ENCODE peak calls at places on chromosomes 13 and 19, in eight cellular contexts. V is choroid plexus epithelial cell, D is GM03348, T is NCI-H2029, I is GM18507, Z is nucleus accumbens, L is brain microvascular endothelial cell, G is transverse colon. X is an unnamed sample.

GRCh38 chr19:48461982-48462655 is 6.7 kb downstream of the KCNJ14 start:
- DNase-seq in L (no peak), T (no peak), V (no peak), I (no peak), Z (no peak), D (no peak), G (no peak), X (no peak)

GRCh38 chr13:79481685-79482052 is 714 bp downstream of the NDFIP2 start:
- DNase-seq in T (no peak), I (no peak), G (peak), L (no peak), V (no peak), Z (no peak), D (no peak), X (peak)

GRCh38 chr13:50463662-50464061 is 379.8 kb downstream of the DLEU7 start:
- DNase-seq in V (no peak), L (no peak), I (no peak), Z (no peak), G (no peak), D (no peak), T (no peak), X (no peak)

GRCh38 chr19:1046836-1047695 is 7.2 kb downstream of the ABCA7 start:
- DNase-seq in I (no peak), L (no peak), V (no peak), D (no peak), Z (no peak), G (peak), T (peak), X (no peak)

GRCh38 chr19:34513767-34514166 is 32.2 kb downstream of the WTIP start:
- DNase-seq in T (no peak), L (no peak), I (no peak), D (no peak), G (no peak), Z (no peak), V (no peak), X (no peak)

GRCh38 chr19:16527971-16528521 is 14.2 kb downstream of the CHERP start:
- DNase-seq in I (no peak), G (no peak), D (no peak), Z (no peak), L (no peak), T (no peak), V (peak), X (peak)

GRCh38 chr13:111657013-111657412 is 336.6 kb downstream of the TEX29 start:
- DNase-seq in L (no peak), G (no peak), Z (no peak), V (no peak), D (no peak), T (no peak), I (no peak), X (no peak)

GRCh38 chr19:45817725-45818301 is 2.7 kb upstream of the RSPH6A start:
- DNase-seq in Z (no peak), G (no peak), I (no peak), V (no peak), L (no peak), T (no peak), D (no peak), X (no peak)

GRCh38 chr19:8208119-8208709 is 956 bp upstream of the CERS4 start:
- DNase-seq in V (peak), G (no peak), T (no peak), D (peak), Z (peak), I (no peak), L (no peak), X (peak)

GRCh38 chr13:113621046-113621445 is 36.5 kb downstream of the TFDP1 start:
- DNase-seq in T (no peak), V (no peak), L (no peak), D (no peak), G (no peak), I (no peak), Z (no peak), X (no peak)

GRCh38 chr13:98232456-98232855 is 55.4 kb upstream of the RNF113B start:
- DNase-seq in Z (no peak), G (no peak), L (no peak), D (no peak), I (no peak), T (no peak), V (peak), X (no peak)

GRCh38 chr13:101919541-101920306 is 467.2 kb downstream of the ITGBL1 start:
- DNase-seq in L (peak), D (peak), G (no peak), T (no peak), I (no peak), Z (no peak), V (peak), X (no peak)

GRCh38 chr13:34265016-34265692 is 447.2 kb downstream of the RFC3 start:
- DNase-seq in I (no peak), L (no peak), D (no peak), V (peak), Z (no peak), G (no peak), T (no peak), X (no peak)

GRCh38 chr19:13298565-13299481 is 148.6 kb downstream of the IER2 start:
- DNase-seq in L (no peak), Z (no peak), D (no peak), V (no peak), G (no peak), T (no peak), I (no peak), X (no peak)

GRCh38 chr19:15589760-15590451 is 25.1 kb upstream of the CYP4F8 start:
- DNase-seq in L (no peak), Z (no peak), V (no peak), I (no peak), D (no peak), T (no peak), G (no peak), X (no peak)

GRCh38 chr19:27779953-27780352 is 1433.0 kb downstream of the UQCRFS1 start:
- DNase-seq in I (no peak), L (no peak), Z (no peak), G (no peak), D (no peak), T (no peak), V (no peak), X (no peak)

GRCh38 chr19:36060430-36060829 is 5.7 kb downstream of the WDR62 start:
- DNase-seq in V (peak), T (peak), L (peak), Z (peak), G (peak), D (peak), I (no peak), X (peak)

GRCh38 chr13:46171739-46172138 is 10.2 kb downstream of the LCP1 start:
- DNase-seq in G (no peak), I (no peak), D (no peak), V (no peak), L (no peak), T (no peak), Z (no peak), X (no peak)

GRCh38 chr19:47663435-47663910 is 49.7 kb upstream of the EHD2 start:
- DNase-seq in V (peak), T (no peak), L (peak), I (no peak), D (peak), G (no peak), Z (no peak), X (no peak)

GRCh38 chr13:113183450-113184129 is 24.9 kb downstream of the PCID2 start:
- DNase-seq in V (peak), I (no peak), L (peak), T (no peak), G (no peak), Z (no peak), D (no peak), X (no peak)

GRCh38 chr13:98532254-98532653 is 44.7 kb downstream of the STK24 start:
- DNase-seq in T (no peak), G (no peak), V (no peak), D (no peak), I (no peak), L (no peak), Z (no peak), X (no peak)

GRCh38 chr13:38888309-38888708 is 102.3 kb downstream of the STOML3 start:
- DNase-seq in G (no peak), Z (no peak), V (peak), I (no peak), T (no peak), L (peak), D (peak), X (no peak)

GRCh38 chr19:18057557-18057956 is 29.2 kb downstream of the IL12RB1 start:
- DNase-seq in D (no peak), V (peak), Z (peak), T (peak), G (no peak), L (no peak), I (no peak), X (no peak)

GRCh38 chr19:32676186-32676894 is 692 bp downstream of the RGS9BP start:
- DNase-seq in T (peak), G (no peak), D (no peak), I (no peak), L (no peak), Z (no peak), V (no peak), X (peak)

GRCh38 chr19:35811317-35812219 is 1.1 kb downstream of the PRODH2 start:
- DNase-seq in T (peak), G (no peak), Z (no peak), I (no peak), L (no peak), V (no peak), D (no peak), X (no peak)

GRCh38 chr13:73368608-73369007 is 309.8 kb downstream of the KLF5 start:
- DNase-seq in Z (no peak), G (no peak), D (no peak), L (no peak), T (no peak), I (no peak), V (no peak), X (no peak)

GRCh38 chr19:45075215-45076028 is 856 bp downstream of the ZNF296 start:
- DNase-seq in D (peak), Z (no peak), G (peak), T (peak), I (peak), V (peak), L (no peak), X (peak)

GRCh38 chr13:45243072-45243471 is 42.2 kb upstream of the KCTD4 start:
- DNase-seq in I (no peak), V (no peak), L (no peak), G (peak), Z (no peak), T (no peak), D (no peak), X (no peak)

GRCh38 chr19:53868892-53869804 is 1.5 kb downstream of the MYADM start:
- DNase-seq in D (peak), Z (peak), L (peak), T (peak), G (peak), V (peak), I (no peak), X (peak)

X was measured in erythroblast.